ENCODE peak calls at places on chromosomes 2 and 18, in nine cellular contexts. Z is stimulated activated CD4-positive, alpha-beta T cell treated with anti-CD3 and anti-CD28 coated beads, Interleukin-2, amount 100 ng/mL, for 48 hours; Q is endothelial cell; C is iris pigment epithelial cell; L is stomach; D is PC-3; F is lower lobe of right lung; I is fibroblast of mammary gland; X is activated gamma-delta T cell treated with Interleukin-2 at 50 U/mL for 16 hours. E is an unnamed sample.

GRCh38 chr18:79873449-79874110 is 75.8 kb downstream of the KCNG2 start:
- DNase-seq in I (peak; percentile 12), D (no peak), L (no peak), X (no peak), C (no peak), Z (no peak), F (no peak), Q (no peak), E (no peak)

GRCh38 chr2:175769200-175769599 is 232.9 kb downstream of the LNPK start:
- DNase-seq in L (no peak), D (no peak), F (no peak), Z (no peak), Q (no peak), I (no peak), X (no peak), C (peak; percentile 9), E (no peak)

GRCh38 chr2:188395903-188396699 is 104.4 kb downstream of the GULP1 start:
- DNase-seq in L (no peak), C (no peak), F (no peak), Z (no peak), Q (no peak), D (no peak), I (no peak), X (no peak), E (no peak)

GRCh38 chr2:96353606-96354095 is 18.1 kb downstream of the NCAPH start:
- DNase-seq in Z (no peak), L (no peak), D (no peak), F (no peak), X (no peak), C (peak; percentile 70), I (peak; percentile 59), Q (no peak), E (no peak)

GRCh38 chr2:9405636-9406035 is 17.7 kb downstream of the ITGB1BP1 start:
- DNase-seq in F (no peak), I (no peak), Q (no peak), D (no peak), X (no peak), C (peak; percentile 49), L (no peak), Z (no peak), E (no peak)

GRCh38 chr2:156455366-156455975 is 19.3 kb downstream of the GPD2 start:
- DNase-seq in X (no peak), Q (no peak), Z (no peak), D (peak; percentile 92), L (no peak), C (peak; percentile 56), F (no peak), I (peak; percentile 87), E (peak; percentile 57)

GRCh38 chr18:76721207-76721996 is 101.0 kb upstream of the ZNF236 start:
- DNase-seq in Q (no peak), X (peak; percentile 74), D (no peak), Z (no peak), I (no peak), F (no peak), C (no peak), L (no peak), E (no peak)

GRCh38 chr2:180063494-180063893 is 56.4 kb upstream of the CWC22 start:
- DNase-seq in Z (no peak), C (no peak), I (peak; percentile 46), F (no peak), D (no peak), L (no peak), X (no peak), Q (no peak), E (no peak)

GRCh38 chr2:119112230-119112629 is 46.3 kb downstream of the C1QL2 start:
- DNase-seq in F (no peak), D (no peak), Z (no peak), I (no peak), X (no peak), L (no peak), C (no peak), Q (no peak), E (no peak)

GRCh38 chr2:221570321-221571107 is 1.6 kb downstream of the EPHA4 start:
- DNase-seq in Q (peak; percentile 11), I (peak; percentile 31), Z (peak; percentile 8), C (peak; percentile 47), D (peak; percentile 39), X (peak; percentile 22), F (no peak), L (no peak), E (peak; percentile 44)

GRCh38 chr18:46916551-46917107 is 678 bp downstream of the PIAS2 start:
- DNase-seq in Z (peak; percentile 11), L (no peak), F (no peak), X (peak; percentile 41), D (no peak), C (peak; percentile 41), Q (no peak), I (peak; percentile 37), E (peak; percentile 29)

GRCh38 chr2:66428986-66429612 is 5.8 kb upstream of the MEIS1 start:
- DNase-seq in Q (peak; percentile 40), C (peak; percentile 66), D (peak; percentile 77), X (no peak), I (peak; percentile 81), F (no peak), Z (no peak), L (no peak), E (no peak)

GRCh38 chr18:67517224-67517765 is 775 bp upstream of the DSEL start:
- DNase-seq in Z (no peak), I (peak; percentile 85), D (no peak), L (no peak), X (no peak), Q (no peak), F (peak; percentile 43), C (no peak), E (no peak)

GRCh38 chr2:33791625-33792024 is 192.5 kb upstream of the FAM98A start:
- DNase-seq in I (peak; percentile 83), F (no peak), L (no peak), Z (no peak), X (no peak), C (peak; percentile 60), D (peak; percentile 71), Q (no peak), E (peak; percentile 76)

GRCh38 chr18:69557246-69557781 is 156.6 kb downstream of the DOK6 start:
- DNase-seq in Z (no peak), I (no peak), Q (no peak), D (no peak), C (no peak), L (no peak), F (no peak), X (no peak), E (no peak)

GRCh38 chr2:67877281-67877680 is 185.5 kb downstream of the C1D start:
- DNase-seq in X (no peak), F (no peak), D (no peak), I (no peak), L (no peak), Z (no peak), C (no peak), Q (no peak), E (no peak)

GRCh38 chr2:86800856-86801567 is 10.3 kb upstream of the CD8A start:
- DNase-seq in X (no peak), Q (no peak), D (no peak), F (no peak), L (no peak), C (no peak), I (no peak), Z (no peak), E (no peak)

GRCh38 chr2:229273384-229274338 is 2.6 kb upstream of the PID1 start:
- DNase-seq in Q (peak; percentile 55), Z (no peak), L (peak; percentile 31), F (peak; percentile 64), X (no peak), I (peak; percentile 88), D (peak; percentile 85), C (peak; percentile 82), E (peak; percentile 72)

GRCh38 chr18:48835119-48835518 is 115.6 kb downstream of the SMAD7 start:
- DNase-seq in L (no peak), I (no peak), F (peak; percentile 6), D (no peak), Q (no peak), Z (no peak), C (no peak), X (no peak), E (no peak)

GRCh38 chr2:54638774-54639187 is 84.7 kb upstream of the EML6 start:
- DNase-seq in C (no peak), F (no peak), Z (no peak), I (no peak), D (no peak), X (no peak), L (no peak), Q (no peak), E (no peak)

GRCh38 chr2:173881886-173882285 is 83.3 kb downstream of the SP3 start:
- DNase-seq in D (peak; percentile 27), Q (no peak), Z (no peak), C (peak; percentile 13), X (no peak), L (no peak), F (no peak), I (no peak), E (no peak)

E was measured in Daoy.